ENCODE peak calls at places on chromosomes 12 and 14, in six cellular contexts. W, A, J, T, F and N are unnamed samples.

GRCh38 chr14:21496453-21496852 is 14.7 kb downstream of the METTL3 start:
- DNase-seq in A (no peak), F (no peak), W (no peak), T (no peak), J (no peak), N (peak)

GRCh38 chr12:72272731-72273498 is 745 bp downstream of the TRHDE start:
- DNase-seq in T (no peak), A (no peak), F (no peak), J (no peak), W (no peak), N (peak)

GRCh38 chr14:92783813-92784431 is 10.2 kb upstream of the GOLGA5 start:
- DNase-seq in W (peak), T (no peak), F (peak), A (peak), J (no peak), N (no peak)

GRCh38 chr14:103550451-103551337 is 11.8 kb downstream of the BAG5 start:
- DNase-seq in W (no peak), A (no peak), F (no peak), J (no peak), T (peak), N (no peak)

GRCh38 chr14:32559048-32559447 is 229.9 kb downstream of the AKAP6 start:
- DNase-seq in A (no peak), T (no peak), W (no peak), F (no peak), J (no peak), N (no peak)

GRCh38 chr12:131204416-131205311 is 251.0 kb downstream of the ADGRD1 start:
- DNase-seq in W (no peak), T (peak), F (no peak), A (no peak), J (no peak), N (peak)

GRCh38 chr12:124302241-124302806 is 7.4 kb downstream of the RFLNA start:
- DNase-seq in F (no peak), A (no peak), T (no peak), W (no peak), J (no peak), N (peak)

GRCh38 chr12:100199347-100200136 is 1.1 kb upstream of the ACTR6 start:
- DNase-seq in F (peak), J (peak), T (peak), W (peak), A (peak), N (peak)

GRCh38 chr12:42104784-42105183 is 39.9 kb downstream of the GXYLT1 start:
- DNase-seq in A (no peak), J (no peak), T (no peak), W (no peak), F (no peak), N (no peak)

GRCh38 chr12:6765634-6766581 is at the start of gene PTMS:
- DNase-seq in J (peak), F (peak), W (peak), A (peak), T (peak), N (peak)

GRCh38 chr14:66624319-66624937 is 116.5 kb downstream of the GPHN start:
- DNase-seq in A (peak), T (peak), J (peak), F (peak), W (peak), N (no peak)

GRCh38 chr14:101501341-101501740 is 60.0 kb upstream of the DIO3 start:
- DNase-seq in W (no peak), T (peak), F (no peak), A (no peak), J (peak), N (peak)

GRCh38 chr12:27013606-27014084 is 539 bp downstream of the TM7SF3 start:
- DNase-seq in W (peak), J (no peak), F (no peak), T (no peak), A (peak), N (no peak)

GRCh38 chr12:105018761-105019160 is 32.6 kb downstream of the NOPCHAP1 start:
- DNase-seq in F (no peak), J (no peak), W (no peak), T (no peak), A (no peak), N (no peak)

GRCh38 chr12:120254809-120255208 is 10.7 kb downstream of the PXN start:
- DNase-seq in J (no peak), T (no peak), F (no peak), W (no peak), A (no peak), N (no peak)

GRCh38 chr12:24719293-24719721 is 229.6 kb downstream of the BCAT1 start:
- DNase-seq in T (no peak), W (no peak), J (no peak), A (no peak), F (no peak), N (no peak)

GRCh38 chr12:67788118-67788517 is 139.6 kb downstream of the DYRK2 start:
- DNase-seq in A (no peak), T (no peak), J (no peak), F (no peak), W (no peak), N (no peak)

GRCh38 chr14:61510736-61511557 is 184.4 kb upstream of the HIF1A start:
- DNase-seq in J (no peak), W (no peak), A (no peak), T (no peak), F (no peak), N (no peak)

GRCh38 chr12:105369014-105369413 is 38.5 kb downstream of the C12orf75 start:
- DNase-seq in W (no peak), J (no peak), T (no peak), F (no peak), A (no peak), N (no peak)

GRCh38 chr14:58216544-58216943 is 16.6 kb downstream of the ACTR10 start:
- DNase-seq in T (no peak), J (no peak), A (no peak), W (no peak), F (no peak), N (no peak)

GRCh38 chr14:60657609-60657983 is 8.3 kb upstream of the SIX1 start:
- DNase-seq in A (no peak), F (no peak), W (no peak), J (no peak), T (no peak), N (no peak)

GRCh38 chr14:29788093-29788492 is 139.6 kb downstream of the PRKD1 start:
- DNase-seq in J (no peak), A (no peak), W (no peak), F (no peak), T (no peak), N (no peak)

GRCh38 chr12:67413577-67413976 is 144.4 kb downstream of the CAND1 start:
- DNase-seq in F (no peak), J (no peak), T (no peak), A (no peak), W (no peak), N (no peak)

GRCh38 chr12:115597157-115597712 is 680.3 kb downstream of the MED13L start:
- DNase-seq in T (no peak), F (peak), W (no peak), A (peak), J (no peak), N (no peak)

GRCh38 chr14:90510208-90510607 is 113.4 kb downstream of the CALM1 start:
- DNase-seq in A (no peak), F (no peak), W (peak), T (peak), J (peak), N (peak)

GRCh38 chr12:76072568-76072967 is 11.9 kb downstream of the NAP1L1 start:
- DNase-seq in T (no peak), A (no peak), J (no peak), F (no peak), W (no peak), N (no peak)
- TF ChIP-seq POLR2AphosphoS5 in T (no peak), A (no peak), J (no peak), F (no peak), W (no peak), N (no peak)

DNA sequence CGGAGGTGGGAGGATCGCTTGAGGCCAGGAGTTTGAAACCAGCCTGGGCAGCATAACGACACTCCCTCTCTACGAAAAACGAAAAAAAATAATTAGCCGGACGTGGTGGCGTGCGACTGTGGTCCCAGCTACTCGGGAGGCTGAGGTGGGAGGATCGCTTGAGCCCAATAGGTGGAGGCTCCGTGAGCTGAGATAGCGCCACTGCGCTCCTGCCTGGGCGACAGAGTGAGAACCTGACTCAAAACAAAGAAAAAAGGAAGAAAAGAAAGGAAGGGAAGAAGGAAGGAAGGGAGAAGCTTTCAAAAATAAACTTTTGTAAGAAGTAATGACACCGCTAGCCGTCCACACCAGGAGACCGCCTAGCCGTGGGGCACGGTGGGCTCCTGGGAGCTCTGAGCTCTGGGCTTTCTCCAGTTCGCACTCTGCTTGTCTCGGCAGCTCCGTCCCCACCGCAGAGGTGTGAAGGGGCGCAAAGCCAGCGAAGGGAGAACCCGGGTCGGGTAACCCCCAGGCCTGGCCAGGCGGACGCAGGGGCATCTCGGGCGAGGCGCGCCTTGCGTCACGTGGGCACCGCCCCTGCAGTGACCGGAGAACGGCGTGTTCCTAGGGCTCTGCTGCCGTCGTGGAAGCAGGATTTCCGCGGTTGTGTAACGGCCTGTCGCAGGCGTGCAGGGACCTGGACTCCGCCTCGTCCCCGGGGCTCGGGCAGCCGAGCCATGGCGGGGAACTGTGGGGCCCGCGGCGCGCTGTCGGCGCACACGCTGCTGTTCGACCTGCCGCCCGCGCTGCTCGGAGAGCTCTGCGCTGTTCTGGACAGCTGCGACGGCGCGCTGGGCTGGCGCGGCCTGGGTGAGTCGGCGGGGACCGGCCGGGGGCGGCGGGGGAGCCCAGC is at the start of gene IRAK3:
- DNase-seq in F (no peak), J (peak), T (peak), W (peak), A (no peak), N (peak)
- TF ChIP-seq EP300 in F (no peak), J (peak), T (peak), W (peak), A (no peak), N (peak)

DNA sequence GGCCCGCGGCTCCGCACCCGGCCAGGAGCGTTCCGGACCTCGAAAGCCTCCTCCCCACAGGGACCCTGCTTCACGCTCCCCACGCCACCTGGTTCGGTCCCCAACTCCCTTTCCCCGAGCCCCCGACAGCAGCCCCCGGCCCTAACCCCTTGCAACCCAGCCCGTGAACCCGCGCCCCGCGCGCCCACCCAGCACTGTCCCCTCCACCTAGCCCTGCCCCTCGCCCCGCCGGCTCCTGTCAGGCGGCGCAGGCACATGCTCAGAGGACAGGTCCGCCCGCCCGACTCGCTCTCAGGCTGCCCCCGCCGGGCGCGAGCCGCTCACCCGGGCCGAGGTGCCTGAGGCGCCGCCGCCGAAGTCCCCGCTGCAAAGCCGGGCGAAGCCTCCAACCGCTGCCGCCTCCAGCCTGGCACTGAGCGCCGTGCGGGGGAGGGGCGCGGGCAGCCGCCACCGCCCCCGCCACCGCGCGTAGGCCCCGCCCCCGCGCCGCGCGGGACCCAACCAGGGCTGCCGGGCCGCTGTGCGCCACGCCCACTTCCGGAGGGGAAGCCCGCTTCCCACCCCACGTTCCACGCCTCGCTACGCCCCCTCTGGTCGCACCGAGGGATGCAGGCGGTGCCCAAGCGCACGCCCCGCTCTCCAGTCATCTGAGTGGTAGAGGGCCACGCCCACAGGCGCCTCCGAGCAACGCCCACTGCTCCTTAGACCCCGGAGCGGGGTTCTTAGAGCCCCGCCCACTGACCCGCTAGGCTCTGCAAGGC is at the start of gene CORO1C:
- DNase-seq in A (peak), W (peak), F (peak), J (peak), T (peak), N (peak)
- TF ChIP-seq POLR2AphosphoS5 in A (peak), W (peak), F (no peak), J (peak), T (peak), N (peak)

DNA sequence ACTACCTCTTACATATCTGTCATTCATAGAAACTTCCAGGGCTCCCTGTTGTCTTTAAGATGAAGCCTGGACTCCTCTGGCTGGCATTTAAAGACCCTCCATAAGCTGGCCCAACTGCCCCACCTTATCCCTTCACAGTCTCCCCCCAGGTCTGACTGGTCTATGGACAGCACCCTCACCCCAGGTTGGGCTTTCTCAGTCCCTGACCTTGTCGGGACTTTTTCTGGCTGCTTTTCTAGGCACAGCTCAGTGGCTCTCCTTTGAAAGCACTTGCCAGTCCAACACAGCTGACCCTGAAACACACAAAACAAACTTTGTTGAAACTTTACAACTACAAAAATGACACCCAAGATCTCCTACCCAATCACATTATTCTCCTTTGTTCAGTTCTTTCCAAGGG is 13.9 kb upstream of the MYH7 start:
- DNase-seq in A (no peak), J (no peak), T (no peak), W (no peak), F (no peak), N (no peak)
- TF ChIP-seq EP300 in A (no peak), J (no peak), T (no peak), W (no peak), F (no peak), N (no peak)

GRCh38 chr12:19306366-19306765 is 132.9 kb upstream of the AEBP2 start:
- DNase-seq in T (no peak), J (no peak), F (no peak), A (no peak), W (no peak), N (no peak)

GRCh38 chr12:19301688-19302640 is 137.3 kb upstream of the AEBP2 start:
- DNase-seq in F (no peak), A (no peak), T (no peak), W (no peak), J (no peak), N (peak)

GRCh38 chr12:19301223-19301622 is 138.1 kb upstream of the AEBP2 start:
- DNase-seq in J (no peak), W (no peak), A (no peak), T (no peak), F (no peak), N (no peak)

GRCh38 chr12:19304149-19304780 is 135.0 kb upstream of the AEBP2 start:
- DNase-seq in A (no peak), F (peak), T (no peak), W (no peak), J (no peak), N (no peak)

GRCh38 chr12:19303496-19303895 is 135.8 kb upstream of the AEBP2 start:
- DNase-seq in F (no peak), W (no peak), A (no peak), T (no peak), J (no peak), N (no peak)
- TF ChIP-seq POLR2AphosphoS5 in F (no peak), W (no peak), A (no peak), T (no peak), J (no peak), N (no peak)

GRCh38 chr14:56219666-56220413 is 101.6 kb downstream of the PELI2 start:
- DNase-seq in J (no peak), T (no peak), F (no peak), A (peak), W (no peak), N (no peak)
- TF ChIP-seq EP300 in J (no peak), T (no peak), F (no peak), A (peak), W (no peak), N (no peak)

DNA sequence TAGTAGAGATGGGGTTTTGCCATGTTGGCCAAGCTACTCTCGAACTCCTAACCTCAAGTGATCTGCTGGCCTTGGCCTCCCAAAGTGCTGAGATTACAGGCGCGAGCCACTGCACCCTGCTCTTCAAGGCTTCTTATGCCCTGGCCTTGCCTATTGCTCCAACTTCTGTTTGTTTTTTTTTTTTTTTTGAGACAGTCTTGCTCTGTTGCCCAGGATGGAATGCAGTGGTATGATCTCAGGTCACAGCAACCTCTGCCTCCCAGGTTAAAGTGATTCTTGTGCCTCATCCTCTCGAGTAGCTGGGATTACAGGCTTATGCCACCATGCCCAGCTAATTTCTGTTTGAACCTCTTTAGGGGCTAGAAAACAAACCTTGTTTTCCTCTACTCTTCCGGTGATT is 6.0 kb upstream of the ABCD4 start:
- DNase-seq in J (no peak), A (no peak), T (no peak), W (no peak), F (no peak), N (no peak)
- TF ChIP-seq POLR2AphosphoS5 in J (no peak), A (no peak), T (no peak), W (no peak), F (no peak), N (no peak)

GRCh38 chr12:94460594-94460959 is 910 bp upstream of the CEP83 start:
- DNase-seq in F (no peak), T (no peak), A (no peak), J (no peak), W (no peak), N (no peak)

GRCh38 chr12:94457331-94457730 is 2.3 kb downstream of the CEP83 start:
- DNase-seq in F (no peak), W (no peak), T (no peak), A (no peak), J (no peak), N (no peak)

GRCh38 chr12:94458882-94459772 is 540 bp downstream of the CEP83 start:
- DNase-seq in J (no peak), T (no peak), A (no peak), W (no peak), F (peak), N (no peak)

DNA sequence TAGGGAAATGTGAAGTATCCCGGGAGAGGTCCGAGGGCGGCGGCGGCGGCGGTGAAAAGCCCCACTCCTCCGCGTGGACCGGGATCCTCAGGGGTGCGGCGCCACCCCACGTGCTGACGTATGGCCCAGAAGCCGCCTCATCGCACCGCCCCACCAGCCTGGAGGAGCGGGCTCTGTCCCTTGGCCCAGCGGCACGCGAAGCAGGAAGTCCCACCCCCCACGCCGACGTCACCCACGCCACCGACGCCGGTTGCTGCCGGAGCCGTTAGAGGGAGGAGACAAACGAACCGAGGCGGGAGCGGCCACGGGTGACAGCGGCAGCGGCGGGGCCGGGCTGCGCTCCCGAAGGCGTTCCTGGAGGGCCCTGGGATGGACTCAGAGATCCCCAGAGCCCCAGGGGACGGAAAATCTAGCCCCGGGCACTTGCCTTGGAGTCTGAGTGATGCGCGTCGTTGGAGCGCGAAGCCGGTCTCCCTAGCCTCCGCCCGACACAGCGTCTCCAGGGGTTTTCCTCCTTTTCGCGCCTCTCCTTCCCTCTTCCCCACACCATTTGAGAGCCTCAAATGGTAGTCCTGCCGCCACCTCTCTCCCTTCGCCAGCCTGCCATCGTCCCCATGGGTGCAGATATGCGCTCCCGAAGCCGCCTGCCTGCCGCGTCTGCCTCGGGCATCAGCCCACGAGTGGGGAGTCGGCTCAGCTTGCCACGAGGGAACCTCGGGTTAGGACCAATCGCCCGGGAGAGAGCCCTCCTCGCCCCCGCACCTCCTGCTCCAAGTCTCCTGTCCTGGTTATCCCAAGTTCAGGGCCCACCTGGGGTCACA is at the start of gene CEP83:
- DNase-seq in J (peak), W (peak), A (peak), T (peak), F (peak), N (peak)
- TF ChIP-seq EP300 in J (no peak), W (no peak), A (peak), T (no peak), F (no peak), N (no peak)